ENCODE peak calls at places on chromosomes 3 and 15, in five cellular contexts. U is HFF-Myc, J is cardiac fibroblast, L is uterus, G is A549. C is an unnamed sample.

GRCh38 chr15:31609243-31609642 is 282.6 kb downstream of the KLF13 start:
- DNase-seq in L (no peak), G (no peak), U (no peak), J (no peak), C (no peak)

GRCh38 chr15:28885630-28886430 is at the start of gene APBA2:
- DNase-seq in G (peak; percentile 55), U (no peak), J (peak; percentile 52), L (no peak), C (no peak)

GRCh38 chr3:46865034-46865507 is 1.8 kb upstream of the MYL3 start:
- DNase-seq in J (peak; percentile 87), U (peak; percentile 52), G (no peak), L (peak; percentile 44), C (no peak)

GRCh38 chr15:35399901-35400300 is 146.1 kb downstream of the DPH6 start:
- DNase-seq in G (no peak), U (peak; percentile 11), L (no peak), J (no peak), C (no peak)

GRCh38 chr3:48408823-48409281 is 21.0 kb downstream of the PLXNB1 start:
- DNase-seq in U (no peak), J (no peak), L (no peak), G (no peak), C (no peak)

GRCh38 chr15:63389902-63390301 is 8.3 kb upstream of the CA12 start:
- DNase-seq in G (no peak), L (peak; percentile 30), J (no peak), U (no peak), C (no peak)

GRCh38 chr3:73707772-73708171 is 83.0 kb upstream of the PDZRN3 start:
- DNase-seq in U (no peak), L (no peak), G (no peak), J (peak; percentile 49), C (no peak)

GRCh38 chr15:35439291-35439690 is 106.7 kb downstream of the DPH6 start:
- DNase-seq in L (no peak), J (peak; percentile 75), G (no peak), U (peak; percentile 10), C (peak; percentile 82)

GRCh38 chr3:61264281-61264680 is 13.0 kb upstream of the FHIT start:
- DNase-seq in G (no peak), J (no peak), U (no peak), L (no peak), C (no peak)
- H3K4me3 ChIP-seq in G (no peak overlapping the region), J (no peak overlapping the region), U (no peak overlapping the region), L (no peak overlapping the region), C (no peak overlapping the region)

GRCh38 chr15:94053626-94054025 is 177.7 kb upstream of the MCTP2 start:
- DNase-seq in J (no peak), U (no peak), G (no peak), L (no peak), C (no peak)

GRCh38 chr15:94056314-94056713 is 175.0 kb upstream of the MCTP2 start:
- DNase-seq in J (no peak), U (no peak), G (no peak), L (no peak), C (peak; percentile 69)

GRCh38 chr15:94059188-94059587 is 172.2 kb upstream of the MCTP2 start:
- DNase-seq in L (no peak), J (no peak), U (no peak), G (no peak), C (no peak)

GRCh38 chr15:94061041-94061440 is 170.3 kb upstream of the MCTP2 start:
- DNase-seq in J (no peak), L (no peak), U (no peak), G (no peak), C (no peak)

GRCh38 chr15:94057305-94057704 is 174.1 kb upstream of the MCTP2 start:
- DNase-seq in L (no peak), G (no peak), J (no peak), U (no peak), C (no peak)
- H3K4me3 ChIP-seq in L (no peak overlapping the region), G (no peak overlapping the region), J (no peak overlapping the region), U (no peak overlapping the region), C (no peak overlapping the region)

GRCh38 chr3:8768364-8769087 is 887 bp downstream of the OXTR start:
- DNase-seq in J (no peak), U (no peak), G (no peak), L (no peak), C (no peak)

GRCh38 chr3:8765528-8765927 is 3.9 kb downstream of the OXTR start:
- DNase-seq in J (no peak), U (no peak), L (no peak), G (no peak), C (no peak)

GRCh38 chr3:8767667-8768363 is 1.6 kb downstream of the OXTR start:
- DNase-seq in G (no peak), U (no peak), J (no peak), L (no peak), C (no peak)

GRCh38 chr3:8766148-8766547 is 3.3 kb downstream of the OXTR start:
- DNase-seq in L (no peak), U (no peak), G (no peak), J (no peak), C (no peak)

GRCh38 chr3:8767181-8767666 is 2.2 kb downstream of the OXTR start:
- DNase-seq in U (no peak), J (no peak), L (no peak), G (no peak), C (no peak)
- H3K4me3 ChIP-seq in U (peak overlapping the region; percentile 47), J (no peak overlapping the region), L (peak overlapping the region; percentile 4), G (no peak overlapping the region), C (peak overlapping the region; percentile 78)

GRCh38 chr3:61560452-61561373 is 658 bp upstream of the PTPRG start:
- DNase-seq in U (peak; percentile 29), L (peak; percentile 84), J (peak; percentile 91), G (peak; percentile 46), C (peak; percentile 23)
- H3K4me3 ChIP-seq in U (peak overlapping the region; percentile 91), L (peak overlapping the region; percentile 86), J (peak overlapping the region; percentile 87), G (peak overlapping the region; percentile 69), C (peak overlapping the region; percentile 78)

GRCh38 chr15:64809649-64810498 is 15.6 kb downstream of the PIF1 start:
- DNase-seq in U (no peak), J (peak; percentile 77), L (peak; percentile 89), G (peak; percentile 78), C (no peak)
- H3K4me3 ChIP-seq in U (no peak overlapping the region), J (no peak overlapping the region), L (no peak overlapping the region), G (no peak overlapping the region), C (no peak overlapping the region)